ENCODE peak calls at places on chromosome 2, in four cellular contexts. U is OCI-LY7, K is IMR-90, Q is left ventricle myocardium inferior. L is an unnamed sample. For H3K4me1, the result is how much of the 10 kb centered on the place peaks cover.

GRCh38 chr2:56271275-56271674 is 87.5 kb downstream of the CCDC85A start:
- DNase-seq in K (no peak), U (no peak), Q (no peak), L (no peak)

GRCh38 chr2:10412380-10412779 is 35.7 kb downstream of the ODC1 start:
- DNase-seq in K (peak), U (peak), Q (no peak), L (no peak)

GRCh38 chr2:234191819-234192407 is 141.4 kb downstream of the SPP2 start:
- DNase-seq in Q (no peak), K (peak), U (peak), L (peak)

GRCh38 chr2:68031546-68032160 is 31.2 kb downstream of the C1D start:
- DNase-seq in K (peak), U (peak), Q (no peak), L (peak)

GRCh38 chr2:208254871-208255556 is at the start of gene IDH1:
- DNase-seq in U (peak), Q (peak), K (peak), L (peak)

GRCh38 chr2:70044290-70045040 is 42.8 kb upstream of the PCBP1 start:
- DNase-seq in K (no peak), U (no peak), Q (no peak), L (no peak)

GRCh38 chr2:43758738-43759137 is 15.1 kb upstream of the DYNC2LI1 start:
- DNase-seq in K (no peak), U (no peak), Q (no peak), L (no peak)

GRCh38 chr2:179129574-179130238 is 79.8 kb upstream of the CCDC141 start:
- DNase-seq in Q (no peak), U (peak), K (peak), L (no peak)

GRCh38 chr2:174012347-174013309 is 47.5 kb upstream of the SP3 start:
- DNase-seq in U (no peak), Q (peak), K (no peak), L (peak)

GRCh38 chr2:176291768-176292393 is 22.6 kb downstream of the MTX2 start:
- DNase-seq in U (no peak), Q (no peak), K (no peak), L (no peak)

DNA sequence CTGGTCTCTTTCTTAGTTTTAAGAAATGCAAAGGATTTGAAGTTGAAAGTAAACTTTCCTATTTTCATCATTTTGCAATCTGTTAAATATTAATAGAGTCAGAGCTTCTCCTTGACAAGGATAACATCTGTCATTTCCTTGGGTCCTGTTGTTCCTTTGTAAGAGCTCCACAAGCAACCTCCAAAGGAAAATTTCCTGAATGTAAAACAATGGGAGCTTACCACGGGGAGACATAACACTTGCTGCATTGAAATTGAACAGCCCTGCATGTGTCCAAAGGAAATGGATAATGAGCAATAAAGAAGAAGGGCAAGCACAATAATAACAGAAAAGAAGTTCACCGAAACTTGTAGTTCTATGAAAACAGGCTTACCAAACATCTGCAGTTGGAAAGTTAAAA is 42.0 kb upstream of the SCG2 start:
- DNase-seq in U (no peak), K (no peak), Q (no peak), L (no peak)
- TF ChIP-seq CTCF in U (no peak), K (no peak), Q (no peak), L (no peak)

GRCh38 chr2:54482725-54483124 is 26.6 kb downstream of the SPTBN1 start:
- DNase-seq in K (peak), Q (no peak), U (no peak), L (no peak)

GRCh38 chr2:54479422-54479821 is 23.3 kb downstream of the SPTBN1 start:
- DNase-seq in U (no peak), K (no peak), Q (no peak), L (no peak)

GRCh38 chr2:54478899-54479298 is 22.8 kb downstream of the SPTBN1 start:
- DNase-seq in K (no peak), Q (no peak), U (no peak), L (no peak)

GRCh38 chr2:54481686-54482085 is 25.6 kb downstream of the SPTBN1 start:
- DNase-seq in Q (no peak), U (no peak), K (no peak), L (no peak)

DNA sequence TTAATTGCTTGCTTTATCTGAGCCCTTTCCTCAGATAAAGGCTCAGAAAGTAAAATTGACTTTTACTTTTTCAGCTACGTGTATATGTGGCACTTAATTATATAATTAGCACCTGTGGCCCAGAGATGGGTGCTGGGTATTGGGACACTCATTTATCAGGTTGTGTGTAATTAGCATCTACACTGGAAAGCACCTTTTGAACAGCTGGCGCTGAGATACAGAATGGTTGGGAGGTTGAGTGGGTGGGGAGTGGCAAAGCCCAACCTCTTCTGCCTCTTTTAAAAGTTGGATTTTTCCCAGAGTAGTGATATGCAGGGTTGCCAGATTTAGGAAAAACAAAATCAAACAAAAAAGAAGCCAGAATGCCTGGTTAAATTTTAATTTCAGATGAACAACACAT is 23.9 kb downstream of the SPTBN1 start:
- DNase-seq in U (no peak), Q (no peak), K (no peak), L (no peak)
- H3K4me1 ChIP-seq in U (under half), Q (half or more), K (under half), L (under half)

DNA sequence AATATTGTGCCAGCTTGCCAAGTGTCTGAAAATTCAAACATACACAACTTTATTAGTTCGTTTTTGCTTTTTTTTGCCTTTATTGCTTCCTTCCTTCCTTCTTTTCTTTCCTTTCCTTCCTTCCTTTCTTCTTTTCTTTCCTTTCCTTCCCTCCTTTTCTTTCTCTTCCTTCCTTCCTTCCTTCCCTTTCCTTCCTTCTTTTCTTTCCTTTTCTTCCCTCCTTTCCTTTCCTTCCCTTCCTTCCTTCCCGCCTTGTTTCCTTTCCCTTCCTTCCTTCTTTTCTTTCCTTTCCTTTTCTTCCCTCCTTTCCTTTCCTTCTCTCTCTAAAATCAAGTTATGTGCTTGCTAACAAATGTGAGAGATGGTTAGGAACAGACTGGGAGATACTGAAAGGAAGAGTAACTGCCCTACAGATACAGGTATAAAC is 151.7 kb downstream of the MREG start:
- DNase-seq in Q (no peak), U (no peak), K (no peak), L (no peak)
- H3K27ac ChIP-seq in Q (no peak), U (no peak), K (no peak), L (no peak)

GRCh38 chr2:111958901-111959300 is 60.5 kb downstream of the MERTK start:
- DNase-seq in Q (no peak), K (no peak), U (no peak), L (no peak)
- TF ChIP-seq CTCF in Q (peak), K (peak), U (no peak), L (no peak)

GRCh38 chr2:121359170-121359569 is 74.2 kb upstream of the TFCP2L1 start:
- DNase-seq in U (no peak), Q (no peak), K (no peak), L (no peak)

GRCh38 chr2:121359937-121360565 is 75.0 kb upstream of the TFCP2L1 start:
- DNase-seq in U (no peak), Q (peak), K (peak), L (no peak)

GRCh38 chr2:121360566-121361300 is 75.7 kb upstream of the TFCP2L1 start:
- DNase-seq in U (no peak), K (peak), Q (peak), L (peak)

GRCh38 chr2:121356058-121356640 is 71.1 kb upstream of the TFCP2L1 start:
- DNase-seq in Q (no peak), K (peak), U (peak), L (no peak)

DNA sequence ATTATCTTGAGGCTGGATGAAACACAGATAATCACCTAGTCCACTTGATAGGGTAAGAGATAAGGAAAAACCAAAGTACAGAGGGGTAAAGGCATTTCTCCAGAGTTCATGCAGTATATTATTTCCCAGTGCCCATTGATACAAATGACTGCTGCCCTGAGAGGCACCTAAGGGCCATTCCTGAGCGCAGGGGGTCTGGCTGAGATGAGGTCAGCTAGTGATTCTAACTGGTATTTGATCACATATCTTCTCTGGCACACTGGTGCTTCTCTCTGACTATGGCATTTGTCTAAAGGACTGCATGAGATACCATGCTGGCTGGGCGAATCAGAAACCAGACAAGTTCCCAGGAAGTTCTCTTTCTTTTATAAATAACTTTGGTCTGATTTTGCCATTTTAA is 73.3 kb upstream of the TFCP2L1 start:
- DNase-seq in U (no peak), K (no peak), Q (no peak), L (no peak)
- H3K4me1 ChIP-seq in U (under half), K (under half), Q (half or more), L (under half)

GRCh38 chr2:84829693-84830092 is 51.2 kb downstream of the TRABD2A start:
- DNase-seq in Q (no peak), K (no peak), U (no peak), L (no peak)

GRCh38 chr2:84833481-84834150 is 47.3 kb downstream of the TRABD2A start:
- DNase-seq in Q (no peak), U (no peak), K (no peak), L (no peak)

GRCh38 chr2:84830758-84831500 is 50.0 kb downstream of the TRABD2A start:
- DNase-seq in Q (no peak), K (no peak), U (no peak), L (no peak)

GRCh38 chr2:84830095-84830494 is 50.8 kb downstream of the TRABD2A start:
- DNase-seq in K (no peak), Q (peak), U (no peak), L (no peak)

DNA sequence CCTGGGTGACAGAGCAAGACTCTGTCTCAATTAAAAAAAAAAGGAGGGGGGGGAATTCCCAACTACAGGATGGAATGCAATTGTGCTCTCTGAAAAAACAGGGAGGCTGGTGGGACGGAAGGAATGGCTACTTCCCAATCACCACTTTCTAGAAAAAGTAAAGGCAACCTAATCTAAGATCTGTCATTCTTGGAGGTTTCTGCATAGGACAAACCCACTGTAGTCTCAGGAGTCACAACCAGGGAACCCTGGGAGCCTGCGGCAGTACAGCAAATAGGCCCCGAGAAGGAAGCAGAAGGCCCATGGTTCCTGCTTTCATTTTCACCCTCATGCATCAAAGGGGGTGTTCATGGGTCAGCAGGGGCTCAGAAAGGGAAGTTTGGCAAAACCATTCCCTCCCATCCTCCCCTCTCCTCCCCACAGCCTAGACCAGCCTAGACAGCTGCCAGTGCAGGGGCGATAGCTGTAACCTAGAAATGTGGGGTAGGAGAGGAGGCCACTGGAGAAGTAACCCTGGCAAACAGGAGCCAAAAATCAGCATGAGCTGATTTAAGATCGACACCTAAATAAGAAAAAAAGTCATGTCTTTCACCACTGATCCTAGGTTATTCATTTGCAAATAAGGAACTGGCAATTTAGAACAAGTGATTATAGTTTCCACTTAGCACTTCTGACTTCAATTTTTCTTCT is 48.0 kb downstream of the TRABD2A start:
- DNase-seq in U (peak), Q (peak), K (peak), L (no peak)
- H3K27ac ChIP-seq in U (no peak), Q (no peak), K (no peak), L (no peak)

GRCh38 chr2:127065932-127066318 is 41.0 kb downstream of the BIN1 start:
- DNase-seq in U (no peak), K (no peak), Q (no peak), L (no peak)

GRCh38 chr2:127066942-127067341 is 40.0 kb downstream of the BIN1 start:
- DNase-seq in Q (peak), K (peak), U (no peak), L (no peak)

GRCh38 chr2:127063701-127064590 is 43.0 kb downstream of the BIN1 start:
- DNase-seq in Q (no peak), K (no peak), U (no peak), L (no peak)

GRCh38 chr2:127065299-127065931 is 41.5 kb downstream of the BIN1 start:
- DNase-seq in K (no peak), Q (no peak), U (no peak), L (no peak)

GRCh38 chr2:127064642-127065250 is 42.2 kb downstream of the BIN1 start:
- DNase-seq in K (peak), Q (peak), U (no peak), L (peak)
- TF ChIP-seq CTCF in K (peak), Q (no peak), U (no peak), L (peak)

DNA sequence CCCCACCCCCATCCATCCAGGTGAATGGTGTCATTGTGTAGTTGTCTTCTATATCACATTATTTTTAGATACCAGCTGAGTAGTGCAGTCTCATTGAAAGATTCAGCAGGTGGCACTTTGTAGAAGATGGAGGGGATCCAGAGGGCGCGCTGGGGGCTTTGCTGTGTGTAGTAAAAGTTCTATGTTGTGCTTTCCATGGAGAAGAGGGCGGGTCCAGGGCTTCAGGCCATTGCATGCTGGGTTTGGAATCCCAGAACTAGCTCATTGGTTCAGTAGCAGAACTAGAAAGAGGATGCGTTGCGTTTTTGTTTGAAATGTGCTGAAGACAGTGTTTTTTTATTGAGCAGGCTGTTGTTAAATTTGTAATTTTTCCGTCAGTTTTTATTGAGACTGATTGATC is 120.0 kb downstream of the MAP4K4 start:
- DNase-seq in K (no peak), Q (no peak), U (no peak), L (no peak)
- H3K4me1 ChIP-seq in K (under half), Q (half or more), U (under half), L (under half)

DNA sequence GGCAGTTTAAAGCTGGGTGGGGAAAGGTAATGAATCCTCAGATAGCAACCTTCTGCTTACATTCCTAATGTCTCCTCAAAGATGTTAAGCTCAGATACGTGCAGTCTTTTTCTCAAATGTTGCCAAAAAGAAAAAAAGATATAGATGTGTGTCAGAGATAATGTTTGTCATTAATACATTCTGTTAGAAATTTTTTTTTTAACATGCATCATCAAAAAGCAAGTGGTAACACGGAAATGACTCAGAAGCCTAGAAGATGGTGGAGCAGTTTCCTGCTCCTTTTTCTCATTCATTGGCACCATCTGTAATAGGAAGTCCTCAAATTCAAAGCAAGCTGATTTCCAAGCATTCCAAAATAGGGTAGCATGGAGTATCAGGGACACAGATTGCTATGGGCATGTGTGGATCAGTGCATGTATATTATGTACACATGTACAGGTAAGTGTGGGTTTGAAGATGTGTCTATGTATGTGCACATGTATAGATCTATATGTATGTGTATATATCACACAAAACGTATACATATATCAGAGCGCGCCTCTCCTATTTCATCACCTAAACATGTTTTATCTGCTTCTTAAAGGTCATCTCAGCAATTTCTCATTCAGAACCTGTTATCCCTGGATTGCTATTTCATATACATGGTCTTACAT is 79.9 kb upstream of the ITGB6 start:
- DNase-seq in Q (no peak), K (peak), U (no peak), L (peak)
- H3K27ac ChIP-seq in Q (peak), K (no peak), U (no peak), L (peak)

DNA sequence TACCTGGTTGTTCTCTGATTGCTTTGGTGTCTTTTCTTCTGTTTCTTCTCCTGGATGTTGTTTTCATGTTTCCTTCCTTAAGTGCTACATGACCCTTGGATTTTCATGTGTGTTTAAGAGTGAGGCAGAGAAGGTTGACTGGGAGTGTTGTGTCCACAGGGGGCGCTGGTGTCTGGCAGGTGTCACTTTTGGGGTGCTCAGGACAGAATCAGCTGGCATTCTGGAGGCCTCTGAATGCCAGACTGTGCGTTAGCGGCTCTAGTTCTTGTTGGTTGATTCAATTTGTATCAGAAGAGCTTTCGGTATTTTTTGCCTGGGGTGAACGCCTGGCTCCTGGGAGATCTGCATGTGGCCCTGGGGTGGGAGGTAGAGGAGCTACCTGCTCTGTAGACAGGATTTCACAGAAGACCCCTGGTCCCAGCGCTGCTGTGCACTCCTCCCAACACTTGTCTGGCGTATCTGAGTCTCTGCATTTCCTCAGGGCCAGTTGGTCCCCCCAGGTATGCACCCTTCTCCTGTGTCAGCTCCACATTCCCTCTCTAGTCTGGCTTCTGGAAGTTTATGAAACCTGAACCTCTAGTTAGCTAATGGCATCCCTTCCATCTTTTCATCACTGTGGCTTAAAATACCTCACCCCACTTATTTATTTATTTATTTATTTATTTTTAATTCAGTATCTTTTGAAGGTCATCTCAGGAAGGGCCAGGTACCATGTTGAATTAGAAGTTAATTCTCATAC is 1.1 kb downstream of the GREB1 start:
- DNase-seq in Q (no peak), K (no peak), U (no peak), L (no peak)
- TF ChIP-seq CTCF in Q (no peak), K (no peak), U (peak), L (peak)